ENCODE peak calls at places on chromosomes 6 and 20, in ten cellular contexts. One of them, this sample, is unnamed.

GRCh38 chr6:125792680-125793079 is 1.9 kb downstream of the NCOA7 start:
- DNase-seq in RWPE1: no peak
- DNase-seq in foreskin fibroblast: no peak
- DNase-seq in kidney epithelial cell: no peak
- DNase-seq in AG04450: no peak
- DNase-seq in GM12865: no peak
- DNase-seq in stomach: no peak
- DNase-seq in ovary: no peak
- DNase-seq in HFFc6: no peak
- DNase-seq in fibroblast of the aortic adventitia: peak; percentile 74
- DNase-seq in this sample: no peak

GRCh38 chr6:116100419-116101297 is at the start of gene NT5DC1:
- DNase-seq in GM12865: peak; percentile 94
- DNase-seq in stomach: peak; percentile 88
- DNase-seq in foreskin fibroblast: peak; percentile 74
- DNase-seq in RWPE1: peak; percentile 88
- DNase-seq in kidney epithelial cell: peak; percentile 42
- DNase-seq in ovary: peak; percentile 78
- DNase-seq in AG04450: no peak
- DNase-seq in fibroblast of the aortic adventitia: peak; percentile 55
- DNase-seq in HFFc6: peak; percentile 51
- DNase-seq in this sample: peak; percentile 88

GRCh38 chr6:1614767-1615650 is 5.3 kb downstream of the FOXC1 start:
- DNase-seq in fibroblast of the aortic adventitia: peak; percentile 50
- DNase-seq in HFFc6: no peak
- DNase-seq in stomach: peak; percentile 23
- DNase-seq in AG04450: no peak
- DNase-seq in kidney epithelial cell: no peak
- DNase-seq in GM12865: no peak
- DNase-seq in foreskin fibroblast: no peak
- DNase-seq in ovary: no peak
- DNase-seq in RWPE1: no peak
- DNase-seq in this sample: peak; percentile 23

GRCh38 chr20:48275737-48276342 is 490.6 kb upstream of the SULF2 start:
- DNase-seq in ovary: no peak
- DNase-seq in fibroblast of the aortic adventitia: no peak
- DNase-seq in RWPE1: no peak
- DNase-seq in foreskin fibroblast: no peak
- DNase-seq in AG04450: no peak
- DNase-seq in stomach: no peak
- DNase-seq in GM12865: no peak
- DNase-seq in kidney epithelial cell: no peak
- DNase-seq in HFFc6: no peak
- DNase-seq in this sample: no peak

GRCh38 chr6:79463721-79464120 is 73.5 kb downstream of the LCA5 start:
- DNase-seq in foreskin fibroblast: no peak
- DNase-seq in kidney epithelial cell: peak; percentile 50
- DNase-seq in GM12865: no peak
- DNase-seq in stomach: no peak
- DNase-seq in RWPE1: peak; percentile 69
- DNase-seq in fibroblast of the aortic adventitia: no peak
- DNase-seq in AG04450: no peak
- DNase-seq in HFFc6: no peak
- DNase-seq in ovary: no peak
- DNase-seq in this sample: no peak

GRCh38 chr20:57389695-57390603 is 1.2 kb upstream of the RBM38 start:
- DNase-seq in stomach: no peak
- DNase-seq in kidney epithelial cell: no peak
- DNase-seq in fibroblast of the aortic adventitia: no peak
- DNase-seq in GM12865: peak; percentile 83
- DNase-seq in AG04450: no peak
- DNase-seq in ovary: peak; percentile 73
- DNase-seq in HFFc6: no peak
- DNase-seq in RWPE1: no peak
- DNase-seq in foreskin fibroblast: no peak
- DNase-seq in this sample: peak; percentile 75

GRCh38 chr20:63102720-63103375 is 96.1 kb upstream of the BHLHE23 start:
- DNase-seq in ovary: no peak
- DNase-seq in stomach: peak; percentile 29
- DNase-seq in fibroblast of the aortic adventitia: peak; percentile 27
- DNase-seq in kidney epithelial cell: no peak
- DNase-seq in foreskin fibroblast: peak; percentile 29
- DNase-seq in RWPE1: peak; percentile 72
- DNase-seq in HFFc6: peak; percentile 10
- DNase-seq in GM12865: peak; percentile 74
- DNase-seq in AG04450: no peak
- DNase-seq in this sample: peak; percentile 84

GRCh38 chr20:7497985-7498384 is 442.3 kb downstream of the HAO1 start:
- DNase-seq in HFFc6: no peak
- DNase-seq in AG04450: no peak
- DNase-seq in RWPE1: peak; percentile 79
- DNase-seq in fibroblast of the aortic adventitia: peak; percentile 73
- DNase-seq in ovary: no peak
- DNase-seq in foreskin fibroblast: peak; percentile 66
- DNase-seq in kidney epithelial cell: peak; percentile 87
- DNase-seq in GM12865: no peak
- DNase-seq in stomach: no peak
- DNase-seq in this sample: no peak

GRCh38 chr6:8478418-8478817 is 43.1 kb upstream of the SLC35B3 start:
- DNase-seq in AG04450: no peak
- DNase-seq in HFFc6: no peak
- DNase-seq in stomach: no peak
- DNase-seq in kidney epithelial cell: no peak
- DNase-seq in foreskin fibroblast: no peak
- DNase-seq in ovary: no peak
- DNase-seq in RWPE1: no peak
- DNase-seq in fibroblast of the aortic adventitia: no peak
- DNase-seq in GM12865: no peak
- DNase-seq in this sample: no peak

GRCh38 chr6:8483650-8484049 is 48.3 kb upstream of the SLC35B3 start:
- DNase-seq in ovary: no peak
- DNase-seq in stomach: no peak
- DNase-seq in RWPE1: no peak
- DNase-seq in GM12865: no peak
- DNase-seq in fibroblast of the aortic adventitia: no peak
- DNase-seq in foreskin fibroblast: no peak
- DNase-seq in AG04450: no peak
- DNase-seq in HFFc6: no peak
- DNase-seq in kidney epithelial cell: no peak
- DNase-seq in this sample: no peak

GRCh38 chr6:8481727-8482126 is 46.4 kb upstream of the SLC35B3 start:
- DNase-seq in AG04450: no peak
- DNase-seq in HFFc6: no peak
- DNase-seq in ovary: no peak
- DNase-seq in RWPE1: peak; percentile 21
- DNase-seq in foreskin fibroblast: no peak
- DNase-seq in GM12865: peak; percentile 18
- DNase-seq in stomach: no peak
- DNase-seq in kidney epithelial cell: no peak
- DNase-seq in fibroblast of the aortic adventitia: peak; percentile 2
- DNase-seq in this sample: no peak
- TF ChIP-seq CTCF in AG04450: peak; percentile 25
- TF ChIP-seq CTCF in HFFc6: no peak
- TF ChIP-seq CTCF in ovary: no peak
- TF ChIP-seq CTCF in RWPE1: peak; percentile 44
- TF ChIP-seq CTCF in foreskin fibroblast: peak; percentile 26
- TF ChIP-seq CTCF in GM12865: peak; percentile 23
- TF ChIP-seq CTCF in stomach: no peak
- TF ChIP-seq CTCF in kidney epithelial cell: no peak
- TF ChIP-seq CTCF in fibroblast of the aortic adventitia: peak; percentile 17
- TF ChIP-seq CTCF in this sample: peak; percentile 16

GRCh38 chr6:145733207-145733606 is 2.1 kb downstream of the EPM2A start:
- DNase-seq in foreskin fibroblast: no peak
- DNase-seq in stomach: no peak
- DNase-seq in fibroblast of the aortic adventitia: no peak
- DNase-seq in ovary: no peak
- DNase-seq in RWPE1: no peak
- DNase-seq in AG04450: no peak
- DNase-seq in HFFc6: no peak
- DNase-seq in GM12865: no peak
- DNase-seq in kidney epithelial cell: no peak
- DNase-seq in this sample: no peak

GRCh38 chr6:145736854-145737181 is 1.5 kb upstream of the EPM2A start:
- DNase-seq in HFFc6: peak; percentile 34
- DNase-seq in GM12865: no peak
- DNase-seq in ovary: no peak
- DNase-seq in stomach: no peak
- DNase-seq in RWPE1: no peak
- DNase-seq in fibroblast of the aortic adventitia: peak; percentile 66
- DNase-seq in kidney epithelial cell: no peak
- DNase-seq in foreskin fibroblast: no peak
- DNase-seq in AG04450: no peak
- DNase-seq in this sample: peak; percentile 18

GRCh38 chr6:145734486-145735355 is 599 bp downstream of the EPM2A start:
- DNase-seq in HFFc6: peak; percentile 85
- DNase-seq in fibroblast of the aortic adventitia: peak; percentile 80
- DNase-seq in AG04450: peak; percentile 59
- DNase-seq in GM12865: peak; percentile 93
- DNase-seq in stomach: peak; percentile 87
- DNase-seq in foreskin fibroblast: peak; percentile 91
- DNase-seq in ovary: peak; percentile 85
- DNase-seq in RWPE1: peak; percentile 90
- DNase-seq in kidney epithelial cell: peak; percentile 48
- DNase-seq in this sample: peak; percentile 87

GRCh38 chr6:145733770-145734169 is 1.6 kb downstream of the EPM2A start:
- DNase-seq in AG04450: no peak
- DNase-seq in HFFc6: no peak
- DNase-seq in fibroblast of the aortic adventitia: no peak
- DNase-seq in stomach: no peak
- DNase-seq in ovary: no peak
- DNase-seq in kidney epithelial cell: no peak
- DNase-seq in RWPE1: no peak
- DNase-seq in GM12865: no peak
- DNase-seq in foreskin fibroblast: no peak
- DNase-seq in this sample: peak; percentile 7

DNA sequence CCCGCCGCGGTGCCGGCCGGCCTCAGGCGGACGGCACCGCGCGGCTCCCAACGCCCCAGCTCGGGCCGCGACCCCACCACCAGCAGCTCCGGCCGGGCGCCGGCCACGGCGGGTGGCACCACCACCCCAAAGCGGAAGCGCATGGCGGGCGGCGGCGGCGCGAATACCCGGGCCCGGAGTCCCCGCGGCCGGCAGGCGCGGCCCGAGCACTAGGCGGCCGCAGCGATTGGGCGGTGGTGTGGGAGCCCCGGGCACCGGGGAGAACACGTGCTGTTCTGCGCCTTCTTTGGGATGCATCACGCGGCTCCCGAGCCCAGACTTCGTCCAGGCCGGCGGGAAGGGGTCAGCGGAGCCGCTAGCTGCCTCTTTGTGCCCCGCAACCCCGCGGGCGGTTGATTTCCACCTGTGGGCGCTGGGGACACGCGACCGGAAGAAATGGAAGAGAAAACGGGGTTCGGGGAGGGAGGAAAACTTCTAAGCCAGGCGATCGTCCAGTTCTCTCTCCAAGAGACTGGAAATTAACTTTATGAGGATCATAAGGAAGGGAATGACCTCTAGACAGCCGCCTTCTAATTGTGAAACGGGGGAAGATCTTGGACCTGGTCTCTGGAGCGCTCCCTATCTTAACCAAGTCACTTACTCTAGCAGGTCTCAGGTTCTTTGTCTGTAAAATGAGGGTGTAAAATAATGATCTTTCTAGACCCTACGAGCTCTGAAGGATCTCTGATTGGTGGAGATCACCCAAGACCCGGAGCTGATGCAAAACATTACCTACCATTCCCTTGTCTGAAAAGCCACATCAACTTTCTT is at the start of gene EPM2A:
- DNase-seq in kidney epithelial cell: peak; percentile 26
- DNase-seq in stomach: peak; percentile 87
- DNase-seq in GM12865: peak; percentile 94
- DNase-seq in AG04450: no peak
- DNase-seq in foreskin fibroblast: peak; percentile 80
- DNase-seq in RWPE1: peak; percentile 80
- DNase-seq in fibroblast of the aortic adventitia: peak; percentile 74
- DNase-seq in ovary: peak; percentile 84
- DNase-seq in HFFc6: peak; percentile 80
- DNase-seq in this sample: peak; percentile 71
- TF ChIP-seq CTCF in kidney epithelial cell: no peak
- TF ChIP-seq CTCF in stomach: no peak
- TF ChIP-seq CTCF in GM12865: no peak
- TF ChIP-seq CTCF in AG04450: no peak
- TF ChIP-seq CTCF in foreskin fibroblast: no peak
- TF ChIP-seq CTCF in RWPE1: no peak
- TF ChIP-seq CTCF in fibroblast of the aortic adventitia: no peak
- TF ChIP-seq CTCF in ovary: no peak
- TF ChIP-seq CTCF in HFFc6: peak; percentile 6
- TF ChIP-seq CTCF in this sample: no peak

GRCh38 chr6:71887006-71887743 is 825 bp downstream of the RIMS1 start:
- DNase-seq in fibroblast of the aortic adventitia: no peak
- DNase-seq in RWPE1: no peak
- DNase-seq in stomach: no peak
- DNase-seq in HFFc6: no peak
- DNase-seq in foreskin fibroblast: no peak
- DNase-seq in kidney epithelial cell: no peak
- DNase-seq in ovary: no peak
- DNase-seq in GM12865: no peak
- DNase-seq in AG04450: no peak
- DNase-seq in this sample: no peak

GRCh38 chr6:71887744-71888115 is 1.4 kb downstream of the RIMS1 start:
- DNase-seq in RWPE1: no peak
- DNase-seq in kidney epithelial cell: no peak
- DNase-seq in HFFc6: no peak
- DNase-seq in GM12865: no peak
- DNase-seq in stomach: no peak
- DNase-seq in foreskin fibroblast: no peak
- DNase-seq in AG04450: no peak
- DNase-seq in fibroblast of the aortic adventitia: no peak
- DNase-seq in ovary: no peak
- DNase-seq in this sample: no peak

GRCh38 chr6:71886184-71887005 is at the start of gene RIMS1:
- DNase-seq in foreskin fibroblast: no peak
- DNase-seq in fibroblast of the aortic adventitia: peak; percentile 0
- DNase-seq in HFFc6: peak; percentile 11
- DNase-seq in AG04450: no peak
- DNase-seq in kidney epithelial cell: no peak
- DNase-seq in RWPE1: no peak
- DNase-seq in ovary: no peak
- DNase-seq in stomach: no peak
- DNase-seq in GM12865: peak; percentile 68
- DNase-seq in this sample: peak; percentile 6

GRCh38 chr6:71888720-71889340 is 2.5 kb downstream of the RIMS1 start:
- DNase-seq in foreskin fibroblast: no peak
- DNase-seq in RWPE1: no peak
- DNase-seq in kidney epithelial cell: no peak
- DNase-seq in ovary: no peak
- DNase-seq in fibroblast of the aortic adventitia: no peak
- DNase-seq in AG04450: no peak
- DNase-seq in GM12865: no peak
- DNase-seq in HFFc6: no peak
- DNase-seq in stomach: no peak
- DNase-seq in this sample: no peak

GRCh38 chr6:71889366-71889765 is 3.0 kb downstream of the RIMS1 start:
- DNase-seq in kidney epithelial cell: no peak
- DNase-seq in GM12865: no peak
- DNase-seq in AG04450: no peak
- DNase-seq in fibroblast of the aortic adventitia: no peak
- DNase-seq in RWPE1: no peak
- DNase-seq in foreskin fibroblast: no peak
- DNase-seq in HFFc6: no peak
- DNase-seq in stomach: no peak
- DNase-seq in ovary: no peak
- DNase-seq in this sample: no peak
- TF ChIP-seq CTCF in kidney epithelial cell: no peak
- TF ChIP-seq CTCF in GM12865: no peak
- TF ChIP-seq CTCF in AG04450: no peak
- TF ChIP-seq CTCF in fibroblast of the aortic adventitia: no peak
- TF ChIP-seq CTCF in RWPE1: no peak
- TF ChIP-seq CTCF in foreskin fibroblast: no peak
- TF ChIP-seq CTCF in HFFc6: no peak
- TF ChIP-seq CTCF in stomach: no peak
- TF ChIP-seq CTCF in ovary: no peak
- TF ChIP-seq CTCF in this sample: no peak

DNA sequence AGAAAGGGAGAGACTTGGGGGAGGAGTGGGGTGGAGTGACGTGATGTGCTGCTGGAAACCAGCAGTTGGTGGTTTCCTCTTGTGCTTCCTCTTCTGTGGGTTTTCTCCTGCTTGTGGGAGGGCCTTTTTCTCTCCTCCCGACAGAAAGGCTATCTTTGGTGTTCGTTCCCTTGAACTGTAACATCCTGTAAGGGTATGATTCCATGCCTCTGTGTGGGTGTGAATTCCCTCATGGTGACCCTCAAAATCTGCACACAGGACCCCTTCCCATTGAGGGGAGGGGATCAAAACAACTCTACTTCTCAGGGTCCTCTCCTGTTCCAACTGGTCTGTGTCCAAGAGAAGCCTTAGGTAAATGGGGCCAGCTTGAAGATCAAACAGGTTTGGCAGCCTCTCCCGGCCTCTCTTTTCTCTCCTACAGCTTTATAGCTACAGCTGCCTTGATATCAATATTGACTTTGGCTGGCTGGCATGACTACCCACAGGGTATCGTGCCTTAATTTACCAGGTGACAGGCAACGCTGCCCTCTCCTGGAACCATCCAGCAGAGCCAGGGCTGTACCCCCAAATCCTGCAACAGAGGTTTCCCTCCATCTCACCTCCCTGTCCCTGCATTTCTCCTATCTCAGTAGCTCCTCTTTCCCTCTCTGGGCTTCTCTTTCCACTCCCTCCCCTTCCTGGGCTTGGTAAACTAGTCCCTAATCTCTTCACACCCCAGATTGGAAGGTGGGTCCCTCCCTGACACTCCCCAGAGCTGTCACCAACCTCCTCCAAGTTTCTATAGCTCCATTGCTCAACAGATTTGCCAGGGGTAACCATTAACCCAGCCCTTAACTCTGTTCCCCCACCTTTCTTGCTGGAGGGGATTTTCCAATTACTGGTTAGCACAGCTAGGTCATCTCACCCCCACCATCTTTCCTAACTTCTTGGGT is 1.5 kb upstream of the MSH5 start:
- DNase-seq in HFFc6: peak; percentile 78
- DNase-seq in stomach: peak; percentile 89
- DNase-seq in fibroblast of the aortic adventitia: peak; percentile 82
- DNase-seq in ovary: no peak
- DNase-seq in kidney epithelial cell: peak; percentile 69
- DNase-seq in GM12865: peak; percentile 90
- DNase-seq in foreskin fibroblast: peak; percentile 88
- DNase-seq in AG04450: peak; percentile 59
- DNase-seq in RWPE1: peak; percentile 48
- DNase-seq in this sample: peak; percentile 83
- TF ChIP-seq CTCF in HFFc6: peak; percentile 63
- TF ChIP-seq CTCF in stomach: no peak
- TF ChIP-seq CTCF in fibroblast of the aortic adventitia: peak; percentile 35
- TF ChIP-seq CTCF in ovary: no peak
- TF ChIP-seq CTCF in kidney epithelial cell: peak; percentile 14
- TF ChIP-seq CTCF in GM12865: no peak
- TF ChIP-seq CTCF in foreskin fibroblast: peak; percentile 39
- TF ChIP-seq CTCF in AG04450: peak; percentile 41
- TF ChIP-seq CTCF in RWPE1: no peak
- TF ChIP-seq CTCF in this sample: no peak